ENCODE peak calls at places on chromosomes 2 and 18, in six cellular contexts. P, B, W, L, Y and Z are unnamed samples.

GRCh38 chr2:241142593-241142992 is 6.7 kb downstream of the PASK start:
- DNase-seq in L (no peak), B (no peak), P (no peak), Y (no peak), W (no peak), Z (no peak)

GRCh38 chr18:2850816-2851215 is 4.0 kb downstream of the EMILIN2 start:
- DNase-seq in Y (no peak), L (no peak), P (peak), B (no peak), W (no peak), Z (peak)

GRCh38 chr2:201697899-201698298 is 545 bp downstream of the MPP4 start:
- DNase-seq in Y (peak), B (no peak), W (peak), L (no peak), P (peak), Z (peak)

GRCh38 chr2:15116830-15117229 is 444.3 kb downstream of the NBAS start:
- DNase-seq in L (no peak), W (no peak), B (no peak), Y (no peak), P (no peak), Z (no peak)

GRCh38 chr2:215356948-215357461 is 45.1 kb downstream of the ATIC start:
- DNase-seq in W (no peak), B (no peak), P (peak), L (no peak), Y (peak), Z (no peak)

GRCh38 chr18:10353791-10354190 is 100.6 kb upstream of the APCDD1 start:
- DNase-seq in L (no peak), W (peak), P (peak), Y (peak), B (no peak), Z (peak)

GRCh38 chr2:77566131-77566530 is 44.0 kb upstream of the LRRTM4 start:
- DNase-seq in P (no peak), L (no peak), W (no peak), Y (no peak), B (no peak), Z (no peak)

GRCh38 chr2:23843051-23843976 is 83.6 kb downstream of the ATAD2B start:
- DNase-seq in Y (no peak), L (no peak), W (peak), B (no peak), P (peak), Z (peak)

GRCh38 chr18:61893971-61894750 is 1.4 kb upstream of the RNF152 start:
- DNase-seq in L (peak), P (peak), W (no peak), B (peak), Y (peak), Z (peak)

GRCh38 chr2:46304635-46305034 is 7.4 kb downstream of the EPAS1 start:
- DNase-seq in P (no peak), B (no peak), L (no peak), Y (no peak), W (no peak), Z (no peak)